ENCODE peak calls at places on chromosomes 3 and 15, in five cellular contexts. One of them, this sample, is unnamed.

GRCh38 chr3:172296975-172297332 is 151.3 kb downstream of the GHSR start:
- DNase-seq in HepG2: no peak
- DNase-seq in SK-N-SH: no peak
- DNase-seq in K562: no peak
- DNase-seq in GM12878: no peak
- DNase-seq in this sample: no peak

GRCh38 chr3:169389211-169389924 is 274.1 kb downstream of the MECOM start:
- DNase-seq in SK-N-SH: no peak
- DNase-seq in GM12878: no peak
- DNase-seq in K562: no peak
- DNase-seq in HepG2: peak
- DNase-seq in this sample: no peak

GRCh38 chr3:171620825-171621434 is 160.7 kb upstream of the TNIK start:
- DNase-seq in K562: no peak
- DNase-seq in GM12878: no peak
- DNase-seq in SK-N-SH: no peak
- DNase-seq in HepG2: no peak
- DNase-seq in this sample: peak

GRCh38 chr3:193868590-193868989 is 267.4 kb upstream of the HES1 start:
- DNase-seq in GM12878: peak
- DNase-seq in K562: no peak
- DNase-seq in SK-N-SH: no peak
- DNase-seq in HepG2: no peak
- DNase-seq in this sample: no peak

GRCh38 chr3:58173029-58173669 is 37.6 kb downstream of the DNASE1L3 start:
- DNase-seq in SK-N-SH: no peak
- DNase-seq in K562: peak
- DNase-seq in GM12878: no peak
- DNase-seq in HepG2: peak
- DNase-seq in this sample: no peak

GRCh38 chr3:40166997-40167396 is 142.5 kb upstream of the EIF1B start:
- DNase-seq in K562: no peak
- DNase-seq in HepG2: no peak
- DNase-seq in SK-N-SH: no peak
- DNase-seq in GM12878: no peak
- DNase-seq in this sample: no peak

GRCh38 chr3:119637679-119638525 is 22.5 kb downstream of the POPDC2 start:
- DNase-seq in SK-N-SH: peak
- DNase-seq in HepG2: no peak
- DNase-seq in K562: no peak
- DNase-seq in GM12878: peak
- DNase-seq in this sample: peak

GRCh38 chr3:25151497-25151896 is 276.6 kb upstream of the RARB start:
- DNase-seq in K562: no peak
- DNase-seq in GM12878: no peak
- DNase-seq in HepG2: no peak
- DNase-seq in SK-N-SH: no peak
- DNase-seq in this sample: no peak

GRCh38 chr3:126347543-126348161 is 9.6 kb downstream of the KLF15 start:
- DNase-seq in SK-N-SH: no peak
- DNase-seq in HepG2: no peak
- DNase-seq in K562: no peak
- DNase-seq in GM12878: no peak
- DNase-seq in this sample: no peak

GRCh38 chr3:53820756-53821580 is 25.3 kb downstream of the CHDH start:
- DNase-seq in SK-N-SH: no peak
- DNase-seq in HepG2: no peak
- DNase-seq in K562: no peak
- DNase-seq in GM12878: no peak
- DNase-seq in this sample: no peak

GRCh38 chr15:100627789-100628395 is 25.5 kb downstream of the ASB7 start:
- DNase-seq in HepG2: peak
- DNase-seq in SK-N-SH: peak
- DNase-seq in GM12878: peak
- DNase-seq in K562: peak
- DNase-seq in this sample: peak

GRCh38 chr3:126355777-126356372 is 1.3 kb downstream of the KLF15 start:
- DNase-seq in GM12878: no peak
- DNase-seq in K562: peak
- DNase-seq in SK-N-SH: peak
- DNase-seq in HepG2: peak
- DNase-seq in this sample: peak

GRCh38 chr15:38541046-38541445 is 23.6 kb downstream of the RASGRP1 start:
- DNase-seq in GM12878: no peak
- DNase-seq in HepG2: no peak
- DNase-seq in SK-N-SH: no peak
- DNase-seq in K562: no peak
- DNase-seq in this sample: no peak

GRCh38 chr15:91855684-91856553 is 2.4 kb downstream of the SLCO3A1 start:
- DNase-seq in GM12878: peak
- DNase-seq in HepG2: peak
- DNase-seq in SK-N-SH: peak
- DNase-seq in K562: peak
- DNase-seq in this sample: no peak

GRCh38 chr3:10950476-10951294 is 41.9 kb upstream of the SLC6A1 start:
- DNase-seq in GM12878: no peak
- DNase-seq in SK-N-SH: peak
- DNase-seq in HepG2: peak
- DNase-seq in K562: peak
- DNase-seq in this sample: peak

GRCh38 chr15:71237456-71238188 is 122.4 kb downstream of the THSD4 start:
- DNase-seq in HepG2: peak
- DNase-seq in GM12878: no peak
- DNase-seq in SK-N-SH: no peak
- DNase-seq in K562: no peak
- DNase-seq in this sample: peak

GRCh38 chr3:33537135-33537534 is 96.9 kb upstream of the UBP1 start:
- DNase-seq in GM12878: no peak
- DNase-seq in K562: no peak
- DNase-seq in SK-N-SH: no peak
- DNase-seq in HepG2: no peak
- DNase-seq in this sample: no peak

GRCh38 chr15:45919806-45920205 is 285.0 kb downstream of the SQOR start:
- DNase-seq in K562: no peak
- DNase-seq in SK-N-SH: no peak
- DNase-seq in HepG2: peak
- DNase-seq in GM12878: no peak
- DNase-seq in this sample: peak

GRCh38 chr3:121660356-121661171 is at the start of gene HCLS1:
- DNase-seq in K562: no peak
- DNase-seq in SK-N-SH: no peak
- DNase-seq in HepG2: no peak
- DNase-seq in GM12878: peak
- DNase-seq in this sample: no peak

GRCh38 chr3:8348076-8348475 is 153.5 kb upstream of the LMCD1 start:
- DNase-seq in GM12878: no peak
- DNase-seq in HepG2: no peak
- DNase-seq in K562: no peak
- DNase-seq in SK-N-SH: no peak
- DNase-seq in this sample: no peak

GRCh38 chr15:98785796-98786581 is 137.7 kb downstream of the IGF1R start:
- DNase-seq in GM12878: peak
- DNase-seq in K562: no peak
- DNase-seq in HepG2: peak
- DNase-seq in SK-N-SH: no peak
- DNase-seq in this sample: no peak

GRCh38 chr15:74620636-74621545 is 5.3 kb downstream of the CLK3 start:
- DNase-seq in GM12878: no peak
- DNase-seq in SK-N-SH: peak
- DNase-seq in K562: peak
- DNase-seq in HepG2: peak
- DNase-seq in this sample: peak

GRCh38 chr3:14849831-14850230 is 31.1 kb downstream of the FGD5 start:
- DNase-seq in GM12878: no peak
- DNase-seq in HepG2: no peak
- DNase-seq in SK-N-SH: peak
- DNase-seq in K562: no peak
- DNase-seq in this sample: no peak

GRCh38 chr3:55770077-55770476 is 283.0 kb upstream of the WNT5A start:
- DNase-seq in GM12878: no peak
- DNase-seq in SK-N-SH: peak
- DNase-seq in HepG2: no peak
- DNase-seq in K562: no peak
- DNase-seq in this sample: no peak

GRCh38 chr3:50674349-50675178 is at the start of gene DOCK3:
- DNase-seq in SK-N-SH: peak
- DNase-seq in GM12878: no peak
- DNase-seq in HepG2: no peak
- DNase-seq in K562: peak
- DNase-seq in this sample: peak

GRCh38 chr15:38266247-38266996 is 13.8 kb downstream of the SPRED1 start:
- DNase-seq in HepG2: no peak
- DNase-seq in GM12878: no peak
- DNase-seq in SK-N-SH: no peak
- DNase-seq in K562: no peak
- DNase-seq in this sample: no peak

GRCh38 chr15:66884661-66885237 is 180.7 kb upstream of the SMAD3 start:
- DNase-seq in K562: no peak
- DNase-seq in SK-N-SH: no peak
- DNase-seq in HepG2: no peak
- DNase-seq in GM12878: no peak
- DNase-seq in this sample: no peak

GRCh38 chr3:176855901-176856486 is 341.3 kb downstream of the TBL1XR1 start:
- DNase-seq in SK-N-SH: no peak
- DNase-seq in GM12878: no peak
- DNase-seq in HepG2: no peak
- DNase-seq in K562: no peak
- DNase-seq in this sample: no peak

GRCh38 chr3:108088697-108089096 is 2.1 kb downstream of the CD47 start:
- DNase-seq in K562: no peak
- DNase-seq in GM12878: peak
- DNase-seq in HepG2: no peak
- DNase-seq in SK-N-SH: no peak
- DNase-seq in this sample: peak
- TF ChIP-seq MXI1 in K562: no peak
- TF ChIP-seq MXI1 in GM12878: no peak
- TF ChIP-seq MXI1 in HepG2: no peak
- TF ChIP-seq MXI1 in SK-N-SH: no peak
- TF ChIP-seq MXI1 in this sample: no peak

DNA sequence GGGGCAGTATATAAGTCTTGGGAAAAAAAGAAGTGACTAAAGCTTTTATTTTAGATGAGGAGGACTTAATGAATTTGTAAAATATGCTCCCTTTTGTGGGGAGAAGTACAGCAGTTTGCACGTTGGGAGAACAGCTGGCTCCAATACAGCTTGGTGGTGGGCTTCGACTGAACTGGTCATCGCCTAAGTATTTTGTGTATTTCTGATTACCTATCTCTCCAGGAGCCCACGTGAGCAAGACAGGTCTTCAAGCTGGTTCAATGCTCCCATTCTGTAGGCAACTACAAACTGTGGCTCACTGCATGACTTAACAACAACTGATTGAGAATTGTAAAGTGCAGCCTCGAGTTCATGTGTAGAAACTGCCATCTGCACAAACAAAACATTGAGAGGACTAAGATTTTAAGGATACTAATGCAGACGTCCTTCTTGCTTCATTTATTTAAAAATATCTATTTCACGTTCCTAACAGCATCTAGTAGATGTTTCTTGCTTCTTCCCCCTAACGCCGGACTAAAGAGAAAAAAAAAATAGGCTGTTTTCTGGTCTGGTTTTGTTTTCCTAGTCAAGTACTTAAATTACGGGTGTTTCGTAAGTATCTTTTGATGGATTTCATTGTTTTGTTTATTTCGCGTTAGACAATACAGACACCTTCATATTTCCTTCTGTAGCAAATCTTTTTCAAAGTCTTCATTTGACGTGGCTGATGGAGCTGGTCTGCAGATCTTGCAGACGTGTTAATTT is 1.4 kb upstream of the GREM1 start:
- DNase-seq in GM12878: no peak
- DNase-seq in SK-N-SH: no peak
- DNase-seq in HepG2: no peak
- DNase-seq in K562: no peak
- DNase-seq in this sample: no peak
- H3K4me3 ChIP-seq in GM12878: peak
- H3K4me3 ChIP-seq in SK-N-SH: no peak
- H3K4me3 ChIP-seq in HepG2: no peak
- H3K4me3 ChIP-seq in K562: no peak
- H3K4me3 ChIP-seq in this sample: peak

DNA sequence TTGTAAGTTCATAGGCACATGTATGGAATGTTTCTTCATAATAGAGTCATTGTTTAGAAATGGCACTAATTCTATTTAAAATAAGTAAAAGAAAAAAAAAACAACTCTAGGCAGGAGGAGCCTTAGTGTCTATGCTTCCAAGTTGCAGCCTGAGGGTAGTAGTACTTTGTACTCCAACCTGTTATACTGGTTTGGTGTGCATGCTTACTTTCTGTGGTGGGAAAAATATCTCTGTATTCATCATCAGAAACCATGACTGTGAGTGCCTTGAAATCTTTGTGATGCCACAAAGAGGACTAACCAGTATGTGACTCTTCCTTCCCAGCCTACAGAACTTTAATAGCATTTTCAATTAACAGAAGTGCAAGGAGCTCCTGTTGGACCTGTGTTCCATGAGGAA is 4.4 kb downstream of the NAALADL2 start:
- DNase-seq in K562: no peak
- DNase-seq in HepG2: no peak
- DNase-seq in GM12878: no peak
- DNase-seq in SK-N-SH: no peak
- DNase-seq in this sample: peak
- TF ChIP-seq MXI1 in K562: no peak
- TF ChIP-seq MXI1 in HepG2: no peak
- TF ChIP-seq MXI1 in GM12878: no peak
- TF ChIP-seq MXI1 in SK-N-SH: no peak
- TF ChIP-seq MXI1 in this sample: no peak

DNA sequence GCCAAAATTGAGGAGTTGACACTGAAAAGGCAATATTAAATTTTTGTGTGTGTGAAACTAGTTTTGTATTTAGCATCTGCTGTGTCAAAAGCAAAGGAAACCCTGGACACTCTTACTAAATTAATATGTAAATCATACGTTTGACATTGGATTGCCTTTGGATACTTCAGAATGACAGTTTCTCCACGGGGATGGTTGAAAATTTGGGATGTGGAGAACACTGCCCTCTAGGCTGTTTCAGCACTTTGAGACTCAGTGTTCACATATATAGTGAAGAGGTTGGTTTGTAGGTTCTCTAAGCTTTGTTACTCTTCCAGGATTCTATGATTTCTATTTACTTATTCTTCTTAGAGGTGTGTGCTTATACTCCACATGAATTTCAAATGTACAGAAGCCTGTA is 3.0 kb downstream of the ROBO2 start:
- DNase-seq in HepG2: no peak
- DNase-seq in K562: no peak
- DNase-seq in SK-N-SH: peak
- DNase-seq in GM12878: no peak
- DNase-seq in this sample: no peak
- H3K4me3 ChIP-seq in HepG2: no peak
- H3K4me3 ChIP-seq in K562: peak
- H3K4me3 ChIP-seq in SK-N-SH: peak
- H3K4me3 ChIP-seq in GM12878: no peak
- H3K4me3 ChIP-seq in this sample: no peak

GRCh38 chr3:181176610-181177009 is 187.1 kb upstream of the DNAJC19 start:
- DNase-seq in GM12878: peak
- DNase-seq in K562: no peak
- DNase-seq in HepG2: peak
- DNase-seq in SK-N-SH: peak
- DNase-seq in this sample: peak
- TF ChIP-seq MXI1 in GM12878: no peak
- TF ChIP-seq MXI1 in K562: no peak
- TF ChIP-seq MXI1 in HepG2: no peak
- TF ChIP-seq MXI1 in SK-N-SH: no peak
- TF ChIP-seq MXI1 in this sample: no peak

This sample was measured in IMR-90.